ENCODE peak calls at places on chromosomes 1 and 21, in five cellular contexts. S is AG09309, F is endothelial cell, Q is tibial artery, W is stomach. O is an unnamed sample.

GRCh38 chr21:27648560-27648959 is 681.7 kb upstream of the ADAMTS5 start:
- DNase-seq in S (peak; percentile 20), F (no peak), Q (no peak), W (no peak), O (no peak)

GRCh38 chr1:25622526-25622925 is 5.9 kb downstream of the MAN1C1 start:
- DNase-seq in Q (no peak), W (no peak), F (no peak), S (no peak), O (no peak)

GRCh38 chr1:24725209-24725651 is 20.0 kb upstream of the CLIC4 start:
- DNase-seq in S (no peak), Q (no peak), W (no peak), F (peak; percentile 39), O (no peak)

GRCh38 chr1:14881775-14882672 is 271.5 kb upstream of the TMEM51 start:
- DNase-seq in Q (no peak), S (no peak), W (peak; percentile 34), F (no peak), O (no peak)

GRCh38 chr1:109040627-109041613 is 982 bp downstream of the WDR47 start:
- DNase-seq in F (peak; percentile 31), S (no peak), W (peak; percentile 28), Q (no peak), O (no peak)

GRCh38 chr1:201676061-201676644 is 137.2 kb downstream of the NAV1 start:
- DNase-seq in W (peak; percentile 47), S (no peak), Q (no peak), F (no peak), O (no peak)

GRCh38 chr1:204259196-204259595 is 45.4 kb upstream of the GOLT1A start:
- DNase-seq in Q (no peak), W (no peak), S (no peak), F (no peak), O (no peak)

GRCh38 chr1:168121314-168122029 is 15.3 kb downstream of the GPR161 start:
- DNase-seq in F (no peak), S (peak; percentile 77), Q (peak; percentile 61), W (peak; percentile 37), O (no peak)

GRCh38 chr1:209685835-209686234 is 10.6 kb downstream of the G0S2 start:
- DNase-seq in Q (no peak), F (no peak), W (no peak), S (no peak), O (no peak)

GRCh38 chr1:202154148-202154765 is 6.1 kb downstream of the PTPN7 start:
- DNase-seq in S (no peak), W (no peak), F (no peak), Q (no peak), O (no peak)

GRCh38 chr1:156677616-156678596 is 699 bp upstream of the NES start:
- DNase-seq in F (peak; percentile 66), S (peak; percentile 56), Q (peak; percentile 58), W (peak; percentile 54), O (no peak)

GRCh38 chr1:24369199-24369598 is 44.4 kb downstream of the STPG1 start:
- DNase-seq in S (peak; percentile 51), W (no peak), Q (peak; percentile 83), F (no peak), O (no peak)

GRCh38 chr21:29674343-29674742 is 265.5 kb downstream of the GRIK1 start:
- DNase-seq in F (no peak), W (no peak), S (no peak), Q (no peak), O (no peak)

GRCh38 chr1:9910080-9910424 is at the start of gene CTNNBIP1:
- DNase-seq in F (no peak), Q (no peak), W (no peak), S (no peak), O (no peak)

GRCh38 chr1:42746436-42747105 is 6.5 kb upstream of the CLDN19 start:
- DNase-seq in Q (no peak), S (no peak), W (no peak), F (no peak), O (no peak)

GRCh38 chr1:234612352-234613127 is 2.6 kb upstream of the IRF2BP2 start:
- DNase-seq in S (peak; percentile 98), Q (peak; percentile 90), F (no peak), W (peak; percentile 95), O (peak; percentile 87)

GRCh38 chr1:234610061-234610581 is at the start of gene IRF2BP2:
- DNase-seq in F (peak; percentile 84), S (no peak), W (peak; percentile 85), Q (peak; percentile 75), O (no peak)

GRCh38 chr1:234611799-234612351 is 1.9 kb upstream of the IRF2BP2 start:
- DNase-seq in W (peak; percentile 59), F (no peak), S (no peak), Q (peak; percentile 51), O (no peak)

GRCh38 chr1:234610582-234611152 is 689 bp upstream of the IRF2BP2 start:
- DNase-seq in Q (peak; percentile 91), W (peak; percentile 97), F (peak; percentile 81), S (no peak), O (peak; percentile 87)

DNA sequence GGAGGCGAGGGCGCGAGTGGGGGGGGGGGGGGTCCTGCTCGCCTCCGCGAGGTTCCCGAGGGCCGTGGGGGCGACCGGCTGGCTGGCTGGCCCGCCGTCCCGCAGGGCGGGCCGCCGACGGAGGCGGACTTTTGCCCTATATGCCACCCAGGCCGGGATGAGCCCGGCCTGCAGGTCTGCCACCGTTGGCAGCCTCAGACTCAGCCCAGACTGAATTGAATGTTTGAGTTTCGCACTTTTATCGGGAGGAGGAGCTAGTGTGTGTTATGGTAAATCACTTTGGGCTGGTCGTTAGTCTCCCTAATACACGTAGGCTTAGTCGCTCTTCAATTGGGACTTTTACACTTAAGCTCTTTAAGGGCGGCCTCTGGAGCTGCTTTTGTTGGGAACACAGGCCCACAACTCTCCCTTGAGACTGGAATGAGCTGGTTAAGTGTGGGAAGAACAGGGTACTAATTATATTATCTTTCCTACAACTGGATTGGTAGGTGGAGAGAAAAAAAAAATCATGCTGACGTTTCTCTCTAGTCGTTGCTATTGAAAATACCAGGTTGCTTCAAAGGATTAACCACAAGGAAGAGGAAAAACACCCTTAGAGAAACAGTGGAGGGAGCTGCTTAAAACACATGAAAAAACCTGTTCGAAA is 1.3 kb upstream of the IRF2BP2 start:
- DNase-seq in F (no peak), S (no peak), Q (no peak), W (no peak), O (no peak)
- TF ChIP-seq CTCF in F (peak; percentile 2), S (no peak), Q (no peak), W (no peak), O (no peak)

DNA sequence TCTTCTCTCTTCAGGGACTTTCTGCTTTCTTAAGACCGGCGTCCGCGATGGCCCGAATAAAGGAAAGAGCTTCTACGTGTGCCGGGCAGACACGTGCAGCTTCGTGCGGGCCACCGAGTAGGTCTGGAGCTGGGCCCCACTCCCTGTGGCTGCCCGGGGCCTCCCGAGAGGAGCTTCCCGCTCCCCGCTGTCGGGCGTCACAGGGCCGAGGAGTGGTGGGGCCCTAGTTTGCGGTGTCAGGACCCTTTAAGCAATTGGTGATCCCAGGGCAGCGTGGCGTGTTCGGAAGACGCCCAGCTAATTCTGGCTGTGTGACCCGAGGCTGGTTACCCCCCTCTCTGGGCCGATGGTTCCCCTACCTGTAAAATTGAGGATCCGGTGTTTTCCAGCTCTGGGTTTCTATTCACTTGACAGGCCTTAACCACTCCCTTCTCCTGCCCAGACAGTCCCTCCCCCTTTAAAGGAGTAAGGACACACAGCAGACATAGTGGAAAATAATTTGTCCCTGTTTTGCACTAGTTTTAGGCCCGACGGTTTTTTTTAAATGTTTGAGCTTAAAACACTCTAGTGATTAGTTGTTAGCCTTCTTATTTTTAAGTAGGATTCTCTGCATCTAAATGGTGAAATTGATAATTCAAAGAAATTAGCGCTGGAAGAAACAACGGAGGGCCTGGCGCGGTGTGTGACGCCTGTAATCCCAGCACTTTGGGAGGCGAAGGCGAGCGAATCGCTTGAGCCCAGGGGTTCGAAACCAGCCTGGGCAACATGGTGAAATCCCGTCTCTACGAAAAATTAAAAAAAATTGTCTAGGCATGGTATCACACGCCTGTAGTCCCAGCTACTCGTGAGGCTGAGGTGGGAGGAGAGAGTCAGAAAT is 553 bp downstream of the TTF2 start:
- DNase-seq in S (no peak), Q (no peak), F (peak; percentile 40), W (no peak), O (no peak)
- TF ChIP-seq CTCF in S (no peak), Q (no peak), F (no peak), W (no peak), O (no peak)

DNA sequence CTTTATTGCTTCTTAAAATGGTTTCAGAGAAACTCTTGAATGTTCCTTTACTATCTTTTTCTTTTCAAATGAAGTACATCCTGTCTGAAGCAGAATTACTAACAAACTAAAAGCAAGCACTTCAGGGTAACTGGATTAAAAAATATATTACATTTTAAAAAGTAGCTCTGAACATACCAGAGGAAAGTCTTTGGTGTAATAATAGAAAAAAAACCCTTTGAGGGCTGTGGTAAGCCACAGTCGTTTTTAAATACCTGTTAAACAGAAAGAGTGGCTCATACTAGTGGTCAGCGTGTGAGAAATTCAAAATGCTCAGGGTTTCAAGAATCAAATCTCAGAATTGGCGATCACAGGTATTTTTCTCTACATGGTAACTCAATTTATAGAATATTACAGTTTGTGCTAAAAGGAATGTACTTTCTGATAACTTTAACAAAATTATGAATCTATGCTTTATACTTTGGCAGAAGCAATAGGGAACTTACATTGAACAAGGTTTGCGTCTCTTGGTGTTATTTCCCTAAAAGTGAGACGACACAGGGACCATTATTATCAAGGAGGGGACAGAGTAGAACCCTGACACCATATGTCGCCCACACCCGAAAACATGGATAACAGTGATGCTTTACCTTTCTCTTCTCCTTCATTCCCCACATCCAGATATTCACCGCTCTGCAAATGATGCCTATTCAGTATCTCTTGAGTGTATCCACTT is 97.0 kb upstream of the DPH5 start:
- DNase-seq in Q (no peak), F (no peak), W (no peak), S (no peak), O (no peak)
- TF ChIP-seq CTCF in Q (no peak), F (no peak), W (no peak), S (no peak), O (no peak)

GRCh38 chr1:157984469-157984868 is 9.0 kb upstream of the KIRREL1 start:
- DNase-seq in Q (no peak), F (no peak), S (no peak), W (no peak), O (no peak)

GRCh38 chr1:157983787-157984186 is 9.7 kb upstream of the KIRREL1 start:
- DNase-seq in Q (no peak), W (no peak), S (no peak), F (no peak), O (no peak)

GRCh38 chr1:157975216-157975615 is 18.2 kb upstream of the KIRREL1 start:
- DNase-seq in F (no peak), Q (no peak), W (no peak), S (no peak), O (no peak)

GRCh38 chr1:157982111-157982510 is 11.3 kb upstream of the KIRREL1 start:
- DNase-seq in S (no peak), Q (no peak), W (no peak), F (no peak), O (no peak)

DNA sequence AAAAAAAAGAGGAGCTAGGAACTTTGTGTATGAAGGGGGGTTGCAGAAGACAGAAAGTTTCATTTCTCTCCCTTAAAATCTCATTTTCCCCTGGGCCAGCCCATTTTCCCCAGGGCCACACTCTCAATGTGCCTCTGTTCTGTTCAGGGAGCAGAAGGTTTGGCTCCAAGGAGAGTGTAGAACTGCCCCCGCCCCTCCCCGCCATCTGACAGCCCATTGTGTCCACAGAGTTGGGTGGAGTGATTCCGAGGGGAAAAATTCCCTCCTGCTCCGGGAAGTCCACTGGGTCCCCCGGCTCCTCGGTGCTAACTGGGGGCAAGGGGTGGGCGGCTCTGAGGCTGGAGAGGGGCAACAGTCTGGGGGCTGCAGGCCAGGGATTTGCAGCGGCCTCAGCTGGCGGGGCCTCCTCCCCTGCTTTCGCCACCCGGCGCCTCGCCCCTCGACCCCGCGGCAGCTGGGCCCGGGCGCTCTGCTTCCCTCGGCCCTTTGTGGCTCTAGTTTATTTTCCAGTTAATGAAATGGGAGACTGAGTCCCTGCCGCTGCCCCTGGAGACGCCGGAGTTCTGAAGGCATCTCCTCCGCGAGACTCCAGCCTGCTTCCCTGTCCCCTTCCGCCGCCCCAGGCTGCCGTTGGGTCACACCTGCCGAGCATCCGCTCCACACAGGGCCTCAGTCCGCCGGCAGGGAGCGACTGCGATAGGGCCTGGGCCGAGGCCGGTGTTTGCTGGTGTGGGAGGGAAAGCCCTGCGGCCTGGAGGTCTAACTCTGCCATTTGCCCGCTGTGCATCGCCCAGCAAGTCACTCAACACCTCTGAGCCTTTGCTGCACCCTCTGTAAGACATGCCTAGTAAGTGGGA is 14.7 kb upstream of the KIRREL1 start:
- DNase-seq in Q (no peak), W (no peak), F (no peak), S (no peak), O (no peak)
- TF ChIP-seq CTCF in Q (no peak), W (no peak), F (no peak), S (no peak), O (no peak)

O was measured in omental fat pad.